ENCODE peak calls at places on chromosomes 16 and 17, in five cellular contexts. J is stomach, R is ovary, A is heart left ventricle, H is upper lobe of left lung. O is an unnamed sample.

GRCh38 chr16:52022177-52022576 is 524.8 kb downstream of the TOX3 start:
- DNase-seq in J (no peak), H (no peak), R (no peak), A (no peak), O (no peak)

GRCh38 chr17:64240741-64241347 is 22.2 kb downstream of the TEX2 start:
- DNase-seq in H (no peak), R (peak), A (peak), J (no peak), O (no peak)

GRCh38 chr17:10618202-10618635 is 38.9 kb downstream of the MYH3 start:
- DNase-seq in H (peak), R (peak), A (no peak), J (peak), O (peak)

GRCh38 chr17:66945451-66945850 is 19.1 kb upstream of the CACNG4 start:
- DNase-seq in H (no peak), R (no peak), A (no peak), J (no peak), O (no peak)

GRCh38 chr16:87860553-87861299 is 8.6 kb downstream of the SLC7A5 start:
- DNase-seq in H (peak), R (peak), A (peak), J (no peak), O (peak)

GRCh38 chr16:75079346-75079926 is 37.1 kb downstream of the LDHD start:
- DNase-seq in A (no peak), R (no peak), J (no peak), H (no peak), O (no peak)

GRCh38 chr16:87571868-87572244 is 30.5 kb upstream of the JPH3 start:
- DNase-seq in A (no peak), J (no peak), R (no peak), H (no peak), O (no peak)

GRCh38 chr16:80203821-80204220 is 337.0 kb upstream of the DYNLRB2 start:
- DNase-seq in J (no peak), A (no peak), H (no peak), R (no peak), O (no peak)

GRCh38 chr16:82979406-82980111 is 352.8 kb downstream of the CDH13 start:
- DNase-seq in R (no peak), J (no peak), H (no peak), A (no peak), O (no peak)

GRCh38 chr16:61654962-61655361 is 381.3 kb downstream of the CDH8 start:
- DNase-seq in A (no peak), R (no peak), H (no peak), J (no peak), O (no peak)

GRCh38 chr17:19291646-19292376 is 54.6 kb downstream of the EPN2 start:
- DNase-seq in A (no peak), J (no peak), R (no peak), H (no peak), O (no peak)

GRCh38 chr17:83101805-83102480 is 22.5 kb downstream of the METRNL start:
- DNase-seq in R (no peak), J (peak), A (no peak), H (peak), O (no peak)

GRCh38 chr17:73657473-73658116 is 13.3 kb upstream of the SDK2 start:
- DNase-seq in R (peak), J (peak), A (peak), H (no peak), O (no peak)

GRCh38 chr17:50532452-50533024 is at the start of gene EPN3:
- DNase-seq in J (peak), A (no peak), R (peak), H (peak), O (no peak)

GRCh38 chr16:3118846-3119245 is 6.5 kb downstream of the ZNF205 start:
- DNase-seq in J (no peak), R (no peak), A (no peak), H (no peak), O (no peak)

GRCh38 chr16:1959269-1960039 is at the start of gene NDUFB10:
- DNase-seq in A (peak), J (peak), H (peak), R (peak), O (peak)

GRCh38 chr17:18219016-18219415 is 6.4 kb upstream of the LLGL1 start:
- DNase-seq in J (peak), R (peak), A (no peak), H (no peak), O (no peak)

GRCh38 chr17:57619061-57619937 is 125.8 kb downstream of the CCDC182 start:
- DNase-seq in A (no peak), H (no peak), J (no peak), R (peak), O (no peak)

GRCh38 chr16:11321662-11322061 is 23.6 kb upstream of the RMI2 start:
- DNase-seq in H (no peak), A (no peak), J (no peak), R (no peak), O (no peak)

GRCh38 chr16:3026609-3027487 is 3.0 kb downstream of the THOC6 start:
- DNase-seq in H (peak), A (no peak), J (no peak), R (no peak), O (no peak)

GRCh38 chr16:29857133-29857760 is 5.8 kb downstream of the CDIPT start:
- DNase-seq in A (no peak), R (no peak), J (no peak), H (no peak), O (no peak)

GRCh38 chr17:73023759-73024158 is 68.7 kb downstream of the SLC39A11 start:
- DNase-seq in R (no peak), H (no peak), A (no peak), J (no peak), O (no peak)

GRCh38 chr16:88634141-88634993 is 4.0 kb upstream of the IL17C start:
- DNase-seq in J (peak), H (peak), R (no peak), A (peak), O (no peak)

GRCh38 chr16:70396209-70396904 is 42.5 kb downstream of the ST3GAL2 start:
- DNase-seq in A (no peak), H (no peak), R (no peak), J (no peak), O (no peak)

GRCh38 chr17:73297934-73298861 is 13.6 kb downstream of the CDC42EP4 start:
- DNase-seq in H (no peak), R (no peak), J (no peak), A (no peak), O (no peak)

GRCh38 chr16:4317471-4318170 is 1.8 kb downstream of the GLIS2 start:
- DNase-seq in J (no peak), R (peak), H (peak), A (peak), O (no peak)

GRCh38 chr17:71071837-71072236 is 902.5 kb downstream of the KCNJ2 start:
- DNase-seq in H (no peak), J (no peak), R (no peak), A (no peak), O (no peak)

GRCh38 chr16:67024384-67024896 is 4.5 kb upstream of the CBFB start:
- DNase-seq in J (no peak), H (no peak), R (no peak), A (no peak), O (no peak)

GRCh38 chr17:59165933-59166342 is 10.4 kb downstream of the PRR11 start:
- DNase-seq in A (no peak), J (peak), R (no peak), H (no peak), O (no peak)

GRCh38 chr16:787978-788398 is at the start of gene RPUSD1:
- DNase-seq in R (no peak), J (no peak), H (no peak), A (no peak), O (no peak)

GRCh38 chr16:24906199-24906808 is 60.5 kb downstream of the SLC5A11 start:
- DNase-seq in J (no peak), A (no peak), R (no peak), H (no peak), O (no peak)

GRCh38 chr16:54026456-54026855 is 260.1 kb downstream of the IRX3 start:
- DNase-seq in A (no peak), H (no peak), J (no peak), R (no peak), O (no peak)

GRCh38 chr17:81398170-81398854 is 3.1 kb downstream of the BAHCC1 start:
- DNase-seq in H (peak), R (no peak), J (no peak), A (no peak), O (no peak)

GRCh38 chr16:13780841-13781553 is 139.0 kb upstream of the ERCC4 start:
- DNase-seq in J (no peak), H (no peak), A (no peak), R (no peak), O (no peak)
- H3K27ac ChIP-seq in J (no peak), H (no peak), A (no peak), R (no peak), O (peak)

GRCh38 chr17:40542562-40543411 is 22.5 kb downstream of the CCR7 start:
- DNase-seq in R (peak), H (no peak), A (peak), J (peak), O (peak)
- TF ChIP-seq POLR2A in R (no peak), H (no peak), A (no peak), J (no peak), O (no peak)

GRCh38 chr17:14304876-14305636 is 4.2 kb downstream of the HS3ST3B1 start:
- DNase-seq in R (no peak), H (no peak), A (no peak), J (no peak), O (no peak)
- H3K4me3 ChIP-seq in R (no peak), H (no peak), A (peak), J (no peak), O (no peak)

DNA sequence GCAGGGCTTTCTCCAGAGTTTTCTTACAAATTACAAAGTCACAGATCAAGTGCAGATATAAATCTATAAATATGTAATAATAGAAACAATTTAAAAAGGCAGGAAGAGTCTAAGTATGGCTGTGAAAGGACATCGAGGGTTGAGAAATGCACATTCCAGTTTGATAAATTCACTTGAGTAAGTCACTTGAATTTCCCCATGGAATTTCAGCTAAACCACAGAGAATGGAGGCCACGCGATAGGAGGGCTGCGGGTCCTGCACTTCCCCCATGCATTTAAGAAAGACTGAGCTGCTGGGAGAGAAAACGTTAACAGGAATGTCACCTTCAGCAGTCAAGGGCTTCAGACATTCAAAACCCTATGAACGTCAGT is 6.1 kb upstream of the MXRA7 start:
- DNase-seq in J (no peak), H (no peak), R (no peak), A (no peak), O (no peak)
- H3K27ac ChIP-seq in J (peak), H (peak), R (no peak), A (peak), O (peak)

GRCh38 chr17:27469256-27469655 is 13.0 kb downstream of the KSR1 start:
- DNase-seq in J (no peak), R (no peak), H (no peak), A (no peak), O (no peak)
- TF ChIP-seq POLR2A in J (no peak), R (no peak), H (no peak), A (no peak), O (no peak)

GRCh38 chr16:12511308-12511707 is 292.4 kb downstream of the CPPED1 start:
- DNase-seq in A (no peak), R (no peak), H (no peak), J (no peak), O (no peak)

GRCh38 chr16:12511708-12512107 is 292.0 kb downstream of the CPPED1 start:
- DNase-seq in R (no peak), H (no peak), A (no peak), J (no peak), O (no peak)

GRCh38 chr16:12507366-12507765 is 296.3 kb downstream of the CPPED1 start:
- DNase-seq in H (no peak), J (no peak), R (no peak), A (no peak), O (no peak)

GRCh38 chr16:12508054-12508453 is 295.6 kb downstream of the CPPED1 start:
- DNase-seq in R (no peak), J (no peak), A (no peak), H (no peak), O (no peak)

GRCh38 chr16:12509121-12509520 is 294.6 kb downstream of the CPPED1 start:
- DNase-seq in H (no peak), A (no peak), R (no peak), J (no peak), O (no peak)
- H3K4me3 ChIP-seq in H (no peak), A (no peak), R (no peak), J (no peak), O (no peak)

GRCh38 chr16:31071861-31072260 is 2.2 kb downstream of the ZNF668 start:
- DNase-seq in A (no peak), J (no peak), H (no peak), R (no peak), O (no peak)
- H3K27ac ChIP-seq in A (no peak), J (no peak), H (peak), R (no peak), O (no peak)

GRCh38 chr17:8222630-8223355 is 12.4 kb upstream of the AURKB start:
- DNase-seq in H (peak), R (peak), A (peak), J (peak), O (peak)
- TF ChIP-seq POLR2A in H (no peak), R (peak), A (no peak), J (no peak), O (peak)

GRCh38 chr16:89973654-89974335 is 25.2 kb downstream of the DEF8 start:
- DNase-seq in A (no peak), R (no peak), J (no peak), H (no peak), O (no peak)
- H3K4me3 ChIP-seq in A (peak), R (peak), J (peak), H (no peak), O (peak)

O was measured in gastrocnemius medialis.